ENCODE peak calls at places on chromosome 14, in nine cellular contexts. F, M, D, X, P, L, C, I and O are unnamed samples.

GRCh38 chr14:60331201-60332045 is 82.4 kb downstream of the PPM1A start:
- DNase-seq in L (peak; percentile 46), C (peak; percentile 62), P (peak; percentile 51), F (peak; percentile 37), X (no peak), D (peak; percentile 59), I (no peak), M (peak; percentile 96), O (no peak)

GRCh38 chr14:33455998-33456397 is 494.9 kb downstream of the EGLN3 start:
- DNase-seq in I (no peak), D (no peak), P (no peak), M (no peak), F (no peak), X (no peak), L (no peak), C (no peak), O (no peak)

GRCh38 chr14:102848830-102849521 is 71.7 kb downstream of the TRAF3 start:
- DNase-seq in D (no peak), M (no peak), I (no peak), X (no peak), F (peak; percentile 33), P (no peak), C (no peak), L (peak; percentile 62), O (no peak)

GRCh38 chr14:100293497-100294212 is 12.6 kb downstream of the SLC25A29 start:
- DNase-seq in I (no peak), M (no peak), L (peak; percentile 56), X (no peak), P (no peak), D (no peak), F (no peak), C (no peak), O (no peak)

GRCh38 chr14:103511022-103511693 is 11.5 kb downstream of the CKB start:
- DNase-seq in X (no peak), P (no peak), M (no peak), L (peak; percentile 69), I (no peak), D (no peak), C (no peak), F (no peak), O (no peak)

GRCh38 chr14:44962573-44963528 is 861 bp downstream of the TOGARAM1 start:
- DNase-seq in C (no peak), F (peak; percentile 39), X (peak; percentile 92), M (peak; percentile 33), D (no peak), P (peak; percentile 20), I (no peak), L (peak; percentile 59), O (no peak)

GRCh38 chr14:33655421-33655820 is 295.5 kb downstream of the EGLN3 start:
- DNase-seq in F (no peak), L (no peak), M (peak; percentile 57), P (no peak), C (no peak), D (no peak), X (no peak), I (no peak), O (no peak)

GRCh38 chr14:100654814-100655795 is 67.9 kb upstream of the BEGAIN start:
- DNase-seq in D (no peak), M (peak; percentile 56), C (peak; percentile 31), L (peak; percentile 37), F (no peak), P (no peak), I (no peak), X (no peak), O (no peak)

GRCh38 chr14:71538288-71538687 is 393.9 kb upstream of the RGS6 start:
- DNase-seq in F (no peak), I (no peak), D (no peak), X (no peak), C (no peak), P (no peak), L (no peak), M (no peak), O (no peak)

GRCh38 chr14:88179725-88180124 is 143.3 kb downstream of the KCNK10 start:
- DNase-seq in I (no peak), L (no peak), M (no peak), X (peak; percentile 31), F (no peak), P (no peak), C (no peak), D (no peak), O (no peak)

GRCh38 chr14:63996016-63996415 is 143.2 kb downstream of the SYNE2 start:
- DNase-seq in C (no peak), I (no peak), X (no peak), D (no peak), M (no peak), P (no peak), F (no peak), L (no peak), O (no peak)

GRCh38 chr14:63995285-63995684 is 142.5 kb downstream of the SYNE2 start:
- DNase-seq in X (no peak), C (no peak), P (no peak), L (no peak), I (no peak), D (no peak), M (no peak), F (no peak), O (no peak)

GRCh38 chr14:63992858-63993257 is 140.1 kb downstream of the SYNE2 start:
- DNase-seq in C (no peak), I (no peak), M (no peak), X (no peak), P (no peak), L (no peak), D (no peak), F (no peak), O (no peak)

GRCh38 chr14:63991833-63992232 is 139.0 kb downstream of the SYNE2 start:
- DNase-seq in F (no peak), I (no peak), M (no peak), D (no peak), X (no peak), C (no peak), P (no peak), L (no peak), O (no peak)

DNA sequence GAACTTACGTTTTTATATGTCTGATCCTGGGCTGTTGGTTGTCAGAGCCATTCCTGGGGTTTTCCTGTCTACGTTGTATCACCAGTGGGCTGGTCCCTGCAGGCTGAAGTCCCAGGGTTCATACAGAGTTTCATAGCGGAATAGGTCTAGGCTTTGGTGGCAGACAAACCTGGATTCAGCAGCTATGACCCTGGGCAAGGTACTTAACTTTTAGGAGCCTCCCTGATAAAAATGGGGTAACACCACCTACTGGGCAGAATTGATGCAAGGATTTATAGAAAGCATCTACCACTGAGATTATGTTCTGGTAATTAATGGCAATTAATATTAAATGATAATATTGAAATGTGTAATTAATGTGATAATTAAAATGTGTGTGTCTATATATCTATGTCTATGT is 141.2 kb downstream of the SYNE2 start:
- DNase-seq in F (no peak), P (peak; percentile 2), L (no peak), X (no peak), M (peak; percentile 17), C (no peak), I (no peak), D (no peak), O (no peak)
- TF ChIP-seq CTCF in F (peak; percentile 25), P (peak; percentile 34), L (no peak), X (peak; percentile 39), M (peak; percentile 54), C (no peak), I (peak; percentile 21), D (peak; percentile 12), O (peak; percentile 39)

GRCh38 chr14:23297878-23298277 is 4.8 kb downstream of the PPP1R3E start:
- DNase-seq in X (no peak), I (no peak), C (no peak), L (no peak), D (no peak), P (no peak), M (no peak), F (no peak), O (no peak)

GRCh38 chr14:23299986-23300686 is 2.5 kb downstream of the PPP1R3E start:
- DNase-seq in M (no peak), D (no peak), X (no peak), P (no peak), L (no peak), C (no peak), I (no peak), F (no peak), O (no peak)

GRCh38 chr14:23299186-23299521 is 3.5 kb downstream of the PPP1R3E start:
- DNase-seq in I (no peak), X (no peak), M (no peak), F (no peak), D (no peak), L (no peak), P (no peak), C (no peak), O (no peak)

GRCh38 chr14:23300687-23301223 is 1.9 kb downstream of the PPP1R3E start:
- DNase-seq in C (peak; percentile 25), X (no peak), P (peak; percentile 11), D (no peak), M (peak; percentile 29), F (peak; percentile 66), L (peak; percentile 33), I (no peak), O (no peak)

GRCh38 chr14:23299558-23299957 is 3.1 kb downstream of the PPP1R3E start:
- DNase-seq in P (no peak), X (no peak), C (no peak), I (no peak), L (peak; percentile 33), M (peak; percentile 36), D (no peak), F (no peak), O (no peak)
- TF ChIP-seq CTCF in P (peak; percentile 51), X (peak; percentile 13), C (peak; percentile 15), I (peak; percentile 31), L (no peak), M (peak; percentile 56), D (peak; percentile 35), F (peak; percentile 31), O (peak; percentile 47)

GRCh38 chr14:98298481-98299227 is 973.3 kb downstream of the BCL11B start:
- DNase-seq in C (no peak), L (no peak), I (no peak), P (no peak), D (no peak), F (no peak), X (peak; percentile 24), M (no peak), O (no peak)

DNA sequence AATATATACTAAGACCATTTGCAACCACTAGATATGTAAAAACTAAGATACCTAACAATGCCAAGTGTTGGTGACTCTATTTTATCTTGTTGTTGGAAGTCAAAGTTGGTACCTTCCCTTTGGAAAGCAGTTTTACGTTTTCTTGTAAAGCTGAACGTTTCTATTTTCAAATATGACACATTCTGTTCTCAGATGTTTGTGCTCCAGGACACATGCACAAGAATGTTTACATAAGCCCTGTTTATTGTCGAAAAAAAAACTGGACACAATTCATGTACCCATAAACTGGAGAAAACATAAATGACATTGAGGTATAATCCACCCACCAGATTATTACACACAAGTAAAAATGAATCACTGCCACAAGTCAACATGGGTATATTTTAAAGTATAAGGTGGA is 967.4 kb downstream of the BCL11B start:
- DNase-seq in X (no peak), L (no peak), I (no peak), C (no peak), F (no peak), P (no peak), M (no peak), D (no peak), O (no peak)
- TF ChIP-seq CTCF in X (no peak), L (no peak), I (no peak), C (no peak), F (no peak), P (no peak), M (no peak), D (no peak), O (no peak)

DNA sequence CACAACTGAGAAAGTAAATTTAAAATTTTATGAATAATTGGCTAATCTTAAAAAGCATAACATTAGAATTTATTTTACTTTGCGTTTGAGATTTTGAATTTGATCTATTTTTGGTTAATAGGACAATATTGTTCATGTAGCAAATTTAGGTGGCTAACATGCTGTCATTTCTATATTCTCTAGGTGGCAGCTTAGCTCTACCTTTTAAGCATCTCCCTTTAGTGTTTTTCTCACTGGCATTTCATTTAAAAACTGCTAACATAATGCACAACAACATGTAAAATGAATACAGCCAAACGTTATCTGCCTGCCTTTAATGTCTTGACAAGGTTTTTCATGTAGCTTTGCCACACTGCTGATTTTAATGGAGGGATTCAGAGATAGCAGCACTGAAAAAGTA is 272.3 kb upstream of the FBXO33 start:
- DNase-seq in M (no peak), I (no peak), C (no peak), F (no peak), L (no peak), X (no peak), D (no peak), P (no peak), O (no peak)
- TF ChIP-seq CTCF in M (no peak), I (no peak), C (no peak), F (no peak), L (no peak), X (no peak), D (no peak), P (no peak), O (no peak)